ENCODE peak calls at places on chromosomes 6 and 20, in nine cellular contexts. B is heart right ventricle, V is A549, W is PC-3, Y is cardiac fibroblast, C is brain microvascular endothelial cell, U is progenitor cell of endocrine pancreas, O is OCI-LY7, A is left ventricle myocardium inferior. Z is an unnamed sample.

GRCh38 chr6:1867197-1867596 is 257.5 kb downstream of the FOXC1 start:
- DNase-seq in O (no peak), U (no peak), V (no peak), B (no peak), C (no peak), Y (no peak), A (no peak), W (no peak), Z (no peak)

GRCh38 chr6:29981211-29981812 is 39.0 kb downstream of the HLA-A start:
- DNase-seq in Y (no peak), V (no peak), A (no peak), C (no peak), O (no peak), W (no peak), U (no peak), B (no peak), Z (no peak)

GRCh38 chr6:166434336-166434735 is 51.6 kb upstream of the MPC1 start:
- DNase-seq in B (no peak), A (no peak), Y (no peak), O (no peak), W (no peak), U (no peak), V (no peak), C (no peak), Z (no peak)

GRCh38 chr6:99604161-99605073 is 2.2 kb upstream of the PRDM13 start:
- DNase-seq in U (no peak), C (no peak), Y (no peak), A (no peak), W (no peak), V (no peak), O (no peak), B (no peak), Z (peak)

GRCh38 chr20:16699287-16699686 is 30.5 kb upstream of the SNRPB2 start:
- DNase-seq in O (no peak), W (no peak), C (no peak), V (no peak), A (no peak), B (no peak), U (no peak), Y (no peak), Z (no peak)

GRCh38 chr20:57795977-57796560 is 86.3 kb upstream of the PMEPA1 start:
- DNase-seq in U (no peak), A (no peak), W (no peak), V (no peak), Y (no peak), C (no peak), O (no peak), B (no peak), Z (no peak)

GRCh38 chr6:1940381-1940780 is 305.0 kb downstream of the GMDS start:
- DNase-seq in A (no peak), C (no peak), Y (no peak), B (no peak), U (no peak), O (peak), V (no peak), W (no peak), Z (peak)

GRCh38 chr6:32167154-32167760 is 2.9 kb downstream of the EGFL8 start:
- DNase-seq in O (no peak), Y (no peak), U (no peak), W (no peak), B (no peak), V (no peak), C (no peak), A (no peak), Z (no peak)

GRCh38 chr6:4973972-4974885 is 29.6 kb downstream of the RPP40 start:
- DNase-seq in C (peak), W (peak), A (no peak), B (no peak), Y (peak), O (no peak), V (no peak), U (no peak), Z (peak)

GRCh38 chr6:33417127-33417902 is 592 bp downstream of the CUTA start:
- DNase-seq in B (no peak), U (no peak), O (no peak), C (peak), W (peak), A (no peak), V (peak), Y (peak), Z (peak)

GRCh38 chr6:33744895-33745546 is 1.7 kb downstream of the IP6K3 start:
- DNase-seq in V (no peak), A (no peak), Y (no peak), W (no peak), U (no peak), C (no peak), O (no peak), B (no peak), Z (peak)

GRCh38 chr6:2969549-2969948 is 1.8 kb downstream of the SERPINB6 start:
- DNase-seq in U (no peak), O (no peak), C (no peak), A (no peak), B (no peak), W (no peak), V (no peak), Y (no peak), Z (no peak)

GRCh38 chr6:42729731-42730130 is 7.3 kb upstream of the PRPH2 start:
- DNase-seq in W (peak), A (no peak), V (no peak), Y (no peak), O (no peak), C (no peak), U (no peak), B (no peak), Z (no peak)

GRCh38 chr6:84193140-84193708 is 34.2 kb downstream of the CEP162 start:
- DNase-seq in Y (peak), C (peak), U (no peak), A (no peak), W (peak), V (peak), B (no peak), O (no peak), Z (no peak)

GRCh38 chr20:18922898-18923297 is 109.3 kb downstream of the SCP2D1 start:
- DNase-seq in B (no peak), U (no peak), W (no peak), A (no peak), C (no peak), Y (no peak), V (no peak), O (no peak), Z (no peak)

GRCh38 chr20:62837790-62838458 is 21.1 kb downstream of the COL9A3 start:
- DNase-seq in B (peak), V (no peak), O (no peak), W (no peak), C (no peak), U (no peak), Y (no peak), A (no peak), Z (no peak)

GRCh38 chr20:57392512-57393271 is 1.5 kb downstream of the RBM38 start:
- DNase-seq in C (no peak), O (peak), V (no peak), A (peak), W (no peak), Y (no peak), U (no peak), B (peak), Z (no peak)

GRCh38 chr20:51562334-51563140 is 20.0 kb upstream of the NFATC2 start:
- DNase-seq in O (no peak), A (peak), W (peak), C (peak), B (peak), U (peak), V (peak), Y (peak), Z (peak)

GRCh38 chr20:57395111-57395959 is 4.1 kb downstream of the RBM38 start:
- DNase-seq in A (peak), W (no peak), Y (peak), B (peak), V (no peak), C (no peak), U (no peak), O (no peak), Z (no peak)

GRCh38 chr6:34817337-34817910 is 25.5 kb downstream of the BLTP3A start:
- DNase-seq in Y (peak), O (no peak), C (no peak), W (no peak), U (no peak), V (no peak), B (no peak), A (no peak), Z (no peak)

GRCh38 chr6:79605061-79605460 is 26.1 kb upstream of the SH3BGRL2 start:
- DNase-seq in A (no peak), U (no peak), Y (no peak), V (no peak), W (no peak), O (no peak), C (peak), B (no peak), Z (no peak)

GRCh38 chr6:39217177-39217864 is 12.0 kb downstream of the KCNK5 start:
- DNase-seq in W (no peak), V (peak), Y (no peak), A (no peak), U (no peak), B (no peak), C (peak), O (no peak), Z (no peak)

GRCh38 chr6:70112686-70113570 is 190.0 kb downstream of the COL9A1 start:
- DNase-seq in A (no peak), V (no peak), B (no peak), O (no peak), Y (no peak), U (no peak), W (no peak), C (no peak), Z (no peak)

GRCh38 chr6:29757701-29758293 is 34.6 kb downstream of the HLA-F start:
- DNase-seq in Y (no peak), B (no peak), W (no peak), O (no peak), A (no peak), C (no peak), V (no peak), U (no peak), Z (no peak)

GRCh38 chr20:42975974-42976373 is 213.7 kb downstream of the PTPRT start:
- DNase-seq in V (no peak), U (no peak), Y (no peak), O (no peak), B (no peak), W (no peak), C (no peak), A (no peak), Z (no peak)

GRCh38 chr20:42974347-42974746 is 215.4 kb downstream of the PTPRT start:
- DNase-seq in O (no peak), A (no peak), W (no peak), V (no peak), C (no peak), U (no peak), B (no peak), Y (no peak), Z (no peak)

GRCh38 chr20:42978184-42978974 is 211.3 kb downstream of the PTPRT start:
- DNase-seq in W (no peak), V (no peak), O (no peak), Y (no peak), A (no peak), B (no peak), C (no peak), U (no peak), Z (no peak)

DNA sequence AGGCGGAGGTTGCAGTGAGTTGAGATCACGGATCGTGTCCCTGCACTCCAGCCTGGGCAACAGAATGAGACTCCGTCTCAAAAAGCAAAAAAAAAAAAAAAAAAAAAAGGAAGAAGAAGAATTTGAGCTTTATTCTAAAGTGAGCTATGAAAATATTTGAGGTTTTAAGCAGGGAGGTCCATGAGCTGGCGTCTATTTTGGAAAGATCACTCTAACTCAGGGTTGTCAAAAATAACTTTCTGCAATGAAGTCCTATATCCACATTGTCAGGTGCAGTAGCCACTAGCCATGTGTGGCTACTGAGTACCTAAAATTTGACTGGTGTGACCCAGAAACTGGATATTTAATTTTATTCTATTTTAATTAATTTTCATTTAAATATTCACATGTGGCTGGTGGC is 217.1 kb downstream of the PTPRT start:
- DNase-seq in Y (no peak), W (no peak), U (no peak), B (no peak), C (no peak), O (no peak), A (no peak), V (no peak), Z (no peak)
- TF ChIP-seq CTCF in Y (no peak), W (no peak), U (no peak), B (no peak), C (no peak), O (no peak), A (no peak), V (no peak), Z (no peak)

GRCh38 chr6:117265425-117266266 is at the start of gene VGLL2:
- DNase-seq in W (no peak), C (no peak), A (peak), U (peak), Y (peak), B (peak), V (peak), O (no peak), Z (peak)
- TF ChIP-seq CTCF in W (no peak), C (peak), A (peak), U (peak), Y (no peak), B (peak), V (peak), O (no peak), Z (no peak)

DNA sequence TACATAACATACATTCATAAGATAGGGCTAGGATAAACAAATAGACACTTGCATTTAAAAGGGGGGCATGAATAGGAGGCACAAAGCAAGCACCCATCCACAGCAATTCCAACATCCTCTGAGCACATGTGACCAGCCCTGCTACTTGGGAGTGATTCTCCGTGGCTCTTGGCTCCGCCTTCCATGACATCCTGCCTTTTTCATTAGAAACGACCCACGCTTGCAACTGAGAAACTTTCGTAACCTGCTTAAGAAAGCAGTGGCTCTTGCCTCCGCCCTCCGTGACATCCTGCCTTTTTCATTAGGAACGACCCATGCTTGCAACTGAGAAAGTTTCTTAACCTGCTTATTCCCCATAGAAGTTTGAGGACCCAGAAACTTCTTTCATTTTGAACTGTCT is 53.4 kb upstream of the LRRC1 start:
- DNase-seq in V (no peak), W (no peak), O (no peak), C (no peak), B (no peak), Y (peak), A (no peak), U (no peak), Z (no peak)
- TF ChIP-seq CTCF in V (no peak), W (no peak), O (no peak), C (no peak), B (no peak), Y (no peak), A (no peak), U (no peak), Z (no peak)

DNA sequence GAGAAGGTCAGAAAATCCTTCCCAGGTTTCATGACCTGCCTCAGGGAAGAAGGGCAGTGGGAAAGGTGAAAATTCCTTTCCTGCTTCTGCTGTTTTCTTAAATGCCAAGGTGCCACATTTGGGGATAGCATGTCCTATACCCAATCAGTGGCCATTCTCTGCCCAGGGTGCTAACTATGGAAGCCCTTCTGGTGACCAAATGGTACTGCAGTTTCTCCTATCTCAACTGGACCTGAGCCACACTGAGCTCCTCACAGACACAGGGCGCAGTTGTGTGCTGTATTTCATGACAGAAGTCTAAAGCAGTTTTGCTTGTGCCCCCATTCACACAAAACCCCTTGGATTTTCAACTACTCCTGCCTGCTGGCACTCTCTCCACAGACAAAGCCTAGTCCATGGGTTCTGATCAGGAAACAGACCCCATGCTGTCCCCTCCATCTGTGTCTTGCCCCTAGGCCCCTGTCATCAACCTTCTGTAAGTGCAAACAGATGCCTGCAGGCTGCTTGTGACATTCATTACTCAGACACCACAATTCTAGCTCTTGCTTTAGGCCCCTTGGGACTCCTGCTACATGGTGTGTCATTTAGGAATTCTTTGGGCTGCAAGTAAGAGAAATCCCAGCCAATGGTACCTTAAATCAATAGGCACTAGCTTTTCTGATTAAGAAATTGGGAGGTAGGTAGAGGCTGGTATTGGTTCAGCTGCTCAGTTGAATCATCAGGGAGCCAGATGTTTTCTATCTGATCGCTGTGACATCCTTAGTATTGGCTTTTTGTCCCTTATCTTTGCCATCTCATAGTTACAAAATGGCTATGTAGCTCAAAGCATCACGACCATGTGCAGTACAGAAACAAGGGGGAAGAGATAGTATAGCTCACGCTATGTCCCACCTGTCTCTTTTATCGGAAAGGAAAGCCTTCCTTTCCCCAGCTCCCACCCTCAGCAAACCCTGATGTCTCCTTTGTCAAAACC is 147.8 kb downstream of the CD83 start:
- DNase-seq in O (no peak), A (no peak), C (no peak), B (no peak), U (no peak), Y (no peak), W (no peak), V (no peak), Z (no peak)
- TF ChIP-seq CTCF in O (peak), A (no peak), C (peak), B (no peak), U (peak), Y (peak), W (no peak), V (no peak), Z (no peak)

GRCh38 chr20:53408728-53409157 is 184.9 kb downstream of the ZNF217 start:
- DNase-seq in V (no peak), B (no peak), U (no peak), W (no peak), C (no peak), O (no peak), A (no peak), Y (no peak), Z (no peak)

GRCh38 chr20:53412600-53413187 is 180.9 kb downstream of the ZNF217 start:
- DNase-seq in B (no peak), Y (no peak), U (no peak), A (no peak), W (no peak), C (no peak), O (no peak), V (no peak), Z (peak)

GRCh38 chr20:53409177-53409576 is 184.5 kb downstream of the ZNF217 start:
- DNase-seq in U (no peak), A (no peak), B (no peak), Y (no peak), W (no peak), O (no peak), C (no peak), V (no peak), Z (no peak)

GRCh38 chr20:53411129-53411528 is 182.5 kb downstream of the ZNF217 start:
- DNase-seq in A (no peak), U (no peak), Y (no peak), C (no peak), V (no peak), B (no peak), O (no peak), W (no peak), Z (no peak)

DNA sequence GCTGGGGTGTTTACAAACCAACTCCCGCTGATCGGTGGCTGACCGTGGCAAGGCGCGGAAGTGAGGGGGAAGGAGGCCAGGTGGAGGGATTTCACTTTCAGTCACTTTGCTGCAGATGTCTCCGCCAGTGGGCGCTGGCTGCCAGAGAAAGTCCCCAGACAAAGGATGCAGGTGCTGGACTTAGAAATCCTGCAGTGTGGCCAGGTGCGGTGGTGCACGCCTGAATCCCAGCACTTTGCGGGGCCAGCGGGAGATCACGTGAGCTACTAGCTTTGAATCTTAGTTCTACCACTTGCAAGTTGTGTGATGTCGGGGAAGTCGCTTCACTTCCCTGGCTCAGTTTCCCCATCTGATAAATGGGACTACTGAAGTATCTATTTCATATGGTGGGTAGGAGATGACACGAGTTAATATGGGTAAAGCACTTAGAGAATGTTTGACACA is 180.4 kb downstream of the ZNF217 start:
- DNase-seq in O (peak), Y (no peak), C (no peak), U (peak), B (peak), V (peak), W (peak), A (no peak), Z (peak)
- TF ChIP-seq CTCF in O (peak), Y (no peak), C (peak), U (peak), B (no peak), V (peak), W (peak), A (peak), Z (peak)

Z was measured in nephron progenitor cell.